ENCODE peak calls at places on chromosomes 7 and 10, in four cellular contexts. One of them, this sample, is unnamed.

GRCh38 chr10:121312582-121312981 is 285.7 kb downstream of the FGFR2 start:
- DNase-seq in small intestine: no peak
- DNase-seq in HCT116: no peak
- DNase-seq in CD8-positive, alpha-beta memory T cell: no peak
- DNase-seq in this sample: no peak

GRCh38 chr10:81548160-81548559 is 326.8 kb upstream of the NRG3 start:
- DNase-seq in small intestine: no peak
- DNase-seq in CD8-positive, alpha-beta memory T cell: no peak
- DNase-seq in HCT116: no peak
- DNase-seq in this sample: no peak

GRCh38 chr7:20504060-20504459 is 111.4 kb upstream of the ABCB5 start:
- DNase-seq in small intestine: no peak
- DNase-seq in CD8-positive, alpha-beta memory T cell: no peak
- DNase-seq in HCT116: no peak
- DNase-seq in this sample: no peak

GRCh38 chr10:2619472-2619871 is 447.9 kb upstream of the PFKP start:
- DNase-seq in CD8-positive, alpha-beta memory T cell: no peak
- DNase-seq in HCT116: no peak
- DNase-seq in small intestine: no peak
- DNase-seq in this sample: no peak

GRCh38 chr10:43265799-43266721 is 805 bp downstream of the RASGEF1A start:
- DNase-seq in HCT116: no peak
- DNase-seq in small intestine: no peak
- DNase-seq in CD8-positive, alpha-beta memory T cell: peak; percentile 76
- DNase-seq in this sample: peak; percentile 90

GRCh38 chr10:11831520-11831951 is 8.4 kb downstream of the PROSER2 start:
- DNase-seq in HCT116: no peak
- DNase-seq in small intestine: no peak
- DNase-seq in CD8-positive, alpha-beta memory T cell: no peak
- DNase-seq in this sample: no peak

GRCh38 chr10:112711366-112711765 is 238.7 kb upstream of the TCF7L2 start:
- DNase-seq in CD8-positive, alpha-beta memory T cell: no peak
- DNase-seq in small intestine: no peak
- DNase-seq in HCT116: no peak
- DNase-seq in this sample: peak; percentile 75

GRCh38 chr10:71281646-71282322 is 37.3 kb upstream of the SLC29A3 start:
- DNase-seq in small intestine: no peak
- DNase-seq in HCT116: no peak
- DNase-seq in CD8-positive, alpha-beta memory T cell: no peak
- DNase-seq in this sample: no peak

GRCh38 chr7:56028942-56029630 is 22.2 kb downstream of the PSPH start:
- DNase-seq in small intestine: peak; percentile 62
- DNase-seq in CD8-positive, alpha-beta memory T cell: no peak
- DNase-seq in HCT116: no peak
- DNase-seq in this sample: no peak

GRCh38 chr7:116582164-116582732 is 57.4 kb downstream of the CAV1 start:
- DNase-seq in CD8-positive, alpha-beta memory T cell: no peak
- DNase-seq in HCT116: no peak
- DNase-seq in small intestine: no peak
- DNase-seq in this sample: no peak

GRCh38 chr7:67777119-67777518 is 780.5 kb downstream of the TYW1 start:
- DNase-seq in HCT116: no peak
- DNase-seq in CD8-positive, alpha-beta memory T cell: no peak
- DNase-seq in small intestine: no peak
- DNase-seq in this sample: no peak

GRCh38 chr10:97827778-97828291 is 21.8 kb upstream of the GOLGA7B start:
- DNase-seq in small intestine: no peak
- DNase-seq in CD8-positive, alpha-beta memory T cell: no peak
- DNase-seq in HCT116: no peak
- DNase-seq in this sample: no peak

GRCh38 chr7:53812135-53812534 is 730.0 kb upstream of the VSTM2A start:
- DNase-seq in CD8-positive, alpha-beta memory T cell: no peak
- DNase-seq in small intestine: no peak
- DNase-seq in HCT116: no peak
- DNase-seq in this sample: no peak

GRCh38 chr10:588246-589165 is 101.0 kb downstream of the DIP2C start:
- DNase-seq in CD8-positive, alpha-beta memory T cell: no peak
- DNase-seq in small intestine: no peak
- DNase-seq in HCT116: no peak
- DNase-seq in this sample: no peak

GRCh38 chr10:27390681-27391080 is 113.4 kb upstream of the RAB18 start:
- DNase-seq in small intestine: no peak
- DNase-seq in HCT116: no peak
- DNase-seq in CD8-positive, alpha-beta memory T cell: no peak
- DNase-seq in this sample: no peak

DNA sequence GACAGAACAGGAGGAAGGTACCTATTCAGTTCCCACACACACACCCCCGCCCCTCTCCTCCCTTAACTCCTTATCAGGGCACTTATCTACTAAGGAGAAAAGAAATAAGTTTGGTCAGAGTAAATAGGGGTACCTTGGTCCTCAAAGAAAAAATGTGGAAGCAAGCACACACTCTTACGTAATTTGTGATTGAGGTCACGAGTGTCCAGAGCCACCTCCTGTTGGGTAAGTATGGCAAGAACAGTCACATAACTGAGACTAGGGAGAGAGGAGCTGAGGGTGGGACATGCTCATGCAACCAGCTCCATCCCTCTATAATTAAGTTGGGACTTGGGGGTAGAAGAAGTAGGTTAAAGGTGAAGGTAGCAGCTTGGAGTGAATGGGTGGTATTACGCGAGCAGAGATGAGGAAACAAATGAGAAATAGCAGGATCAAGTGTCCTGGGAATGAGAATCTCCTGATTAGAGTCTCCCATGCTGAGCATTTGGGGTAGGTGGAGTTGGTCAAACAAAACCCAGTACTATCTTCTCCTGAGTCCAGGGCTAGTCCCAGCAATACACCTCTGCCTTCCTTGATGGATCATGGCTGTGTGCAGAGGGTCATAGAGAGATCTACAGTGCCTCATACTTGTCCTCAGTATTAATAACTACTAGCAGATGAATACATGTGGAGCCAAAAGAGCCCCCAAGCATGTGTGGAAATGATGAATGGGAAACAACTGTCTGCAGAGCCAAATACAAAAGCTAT is 77.1 kb downstream of the GSAP start:
- DNase-seq in CD8-positive, alpha-beta memory T cell: no peak
- DNase-seq in small intestine: no peak
- DNase-seq in HCT116: no peak
- DNase-seq in this sample: peak; percentile 88
- H3K27ac ChIP-seq in CD8-positive, alpha-beta memory T cell: no peak overlapping the region
- H3K27ac ChIP-seq in small intestine: no peak overlapping the region
- H3K27ac ChIP-seq in HCT116: no peak overlapping the region
- H3K27ac ChIP-seq in this sample: peak overlapping the region; percentile 42

GRCh38 chr10:102268333-102268999 is 23.1 kb downstream of the GBF1 start:
- DNase-seq in CD8-positive, alpha-beta memory T cell: no peak
- DNase-seq in HCT116: no peak
- DNase-seq in small intestine: no peak
- DNase-seq in this sample: no peak
- H3K27ac ChIP-seq in CD8-positive, alpha-beta memory T cell: no peak overlapping the region
- H3K27ac ChIP-seq in HCT116: no peak overlapping the region
- H3K27ac ChIP-seq in small intestine: no peak overlapping the region
- H3K27ac ChIP-seq in this sample: peak overlapping the region; percentile 16

GRCh38 chr7:157274991-157275427 is 61.8 kb upstream of the DNAJB6 start:
- DNase-seq in HCT116: no peak
- DNase-seq in CD8-positive, alpha-beta memory T cell: no peak
- DNase-seq in small intestine: no peak
- DNase-seq in this sample: no peak
- H3K27ac ChIP-seq in HCT116: no peak overlapping the region
- H3K27ac ChIP-seq in CD8-positive, alpha-beta memory T cell: no peak overlapping the region
- H3K27ac ChIP-seq in small intestine: no peak overlapping the region
- H3K27ac ChIP-seq in this sample: no peak overlapping the region

DNA sequence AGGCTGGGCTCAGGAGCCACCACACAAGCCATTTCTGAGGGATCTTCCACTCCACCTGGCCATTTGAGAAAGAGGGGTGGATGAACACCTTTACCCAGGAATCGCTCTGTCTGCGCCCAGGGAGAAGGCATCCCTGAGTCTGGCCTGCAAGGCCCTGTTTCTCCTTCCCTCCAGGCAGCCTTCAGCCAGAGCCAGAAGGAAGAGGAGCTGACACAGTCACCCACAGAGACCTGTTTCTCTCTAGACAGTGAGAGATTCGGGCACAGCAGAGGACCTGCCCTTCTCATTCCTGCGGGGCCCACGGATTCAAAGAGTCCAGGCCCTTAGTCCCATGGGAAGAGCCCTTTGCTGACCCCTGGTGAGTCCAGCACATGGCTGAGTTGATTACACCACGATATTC is 127.5 kb upstream of the TNS3 start:
- DNase-seq in CD8-positive, alpha-beta memory T cell: no peak
- DNase-seq in small intestine: no peak
- DNase-seq in HCT116: no peak
- DNase-seq in this sample: no peak
- H3K27ac ChIP-seq in CD8-positive, alpha-beta memory T cell: no peak overlapping the region
- H3K27ac ChIP-seq in small intestine: no peak overlapping the region
- H3K27ac ChIP-seq in HCT116: no peak overlapping the region
- H3K27ac ChIP-seq in this sample: no peak overlapping the region

DNA sequence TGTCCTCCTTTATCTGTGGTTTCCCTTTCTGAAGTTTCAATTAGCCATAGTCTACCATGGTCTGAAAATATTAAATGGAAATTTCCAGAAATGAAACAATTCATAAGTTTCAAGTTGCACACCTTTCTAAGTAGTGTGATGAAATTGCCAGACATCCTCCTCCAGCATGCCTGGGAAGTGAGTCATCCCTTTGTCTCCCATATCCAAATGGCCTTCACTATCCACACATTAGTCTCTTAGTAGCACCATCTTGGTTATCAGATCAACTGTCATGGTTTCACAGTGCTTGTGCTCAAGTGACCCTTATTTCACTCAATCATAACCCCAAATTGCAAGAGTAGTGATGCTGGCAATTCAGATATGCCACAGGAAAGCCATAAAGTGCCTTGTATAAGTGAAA is 83.4 kb upstream of the PPP1R9A start:
- DNase-seq in HCT116: peak; percentile 73
- DNase-seq in small intestine: no peak
- DNase-seq in CD8-positive, alpha-beta memory T cell: no peak
- DNase-seq in this sample: no peak
- H3K27ac ChIP-seq in HCT116: no peak overlapping the region
- H3K27ac ChIP-seq in small intestine: no peak overlapping the region
- H3K27ac ChIP-seq in CD8-positive, alpha-beta memory T cell: no peak overlapping the region
- H3K27ac ChIP-seq in this sample: no peak overlapping the region

GRCh38 chr7:92750440-92750839 is 85.9 kb downstream of the CDK6 start:
- DNase-seq in HCT116: no peak
- DNase-seq in small intestine: no peak
- DNase-seq in CD8-positive, alpha-beta memory T cell: no peak
- DNase-seq in this sample: no peak

GRCh38 chr7:92749832-92750231 is 86.5 kb downstream of the CDK6 start:
- DNase-seq in small intestine: peak; percentile 33
- DNase-seq in CD8-positive, alpha-beta memory T cell: no peak
- DNase-seq in HCT116: no peak
- DNase-seq in this sample: no peak

GRCh38 chr7:92753614-92754013 is 82.8 kb downstream of the CDK6 start:
- DNase-seq in small intestine: no peak
- DNase-seq in HCT116: no peak
- DNase-seq in CD8-positive, alpha-beta memory T cell: no peak
- DNase-seq in this sample: no peak

GRCh38 chr7:92750961-92751360 is 85.4 kb downstream of the CDK6 start:
- DNase-seq in HCT116: no peak
- DNase-seq in CD8-positive, alpha-beta memory T cell: no peak
- DNase-seq in small intestine: no peak
- DNase-seq in this sample: no peak

GRCh38 chr7:92751902-92752901 is 84.2 kb downstream of the CDK6 start:
- DNase-seq in HCT116: peak; percentile 77
- DNase-seq in CD8-positive, alpha-beta memory T cell: no peak
- DNase-seq in small intestine: no peak
- DNase-seq in this sample: no peak
- H3K27ac ChIP-seq in HCT116: peak overlapping the region; percentile 58
- H3K27ac ChIP-seq in CD8-positive, alpha-beta memory T cell: no peak overlapping the region
- H3K27ac ChIP-seq in small intestine: no peak overlapping the region
- H3K27ac ChIP-seq in this sample: no peak overlapping the region

GRCh38 chr10:79270471-79271246 is 76.6 kb upstream of the PPIF start:
- DNase-seq in HCT116: no peak
- DNase-seq in CD8-positive, alpha-beta memory T cell: no peak
- DNase-seq in small intestine: no peak
- DNase-seq in this sample: no peak
- H3K27ac ChIP-seq in HCT116: no peak overlapping the region
- H3K27ac ChIP-seq in CD8-positive, alpha-beta memory T cell: no peak overlapping the region
- H3K27ac ChIP-seq in small intestine: no peak overlapping the region
- H3K27ac ChIP-seq in this sample: no peak overlapping the region

DNA sequence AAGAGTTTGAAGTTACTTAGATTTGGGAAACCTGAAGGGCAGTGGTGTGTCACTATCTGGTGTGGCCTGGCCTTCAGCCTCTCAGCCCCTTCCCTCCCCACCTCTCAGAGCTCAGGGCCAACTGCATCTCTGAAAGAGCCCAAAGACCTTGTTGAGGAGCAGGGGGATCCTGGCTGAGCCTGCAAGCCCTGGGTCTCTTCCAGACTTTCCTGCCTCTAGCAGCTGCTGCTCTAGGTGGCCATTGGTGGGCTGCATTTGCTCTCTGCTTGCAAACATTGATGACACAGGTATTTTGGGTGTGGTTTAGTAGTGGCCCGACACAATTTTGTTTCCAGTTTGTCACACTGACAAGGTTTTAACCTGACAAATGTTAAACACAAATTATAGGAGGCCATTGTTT is 3.1 kb upstream of the UPP1 start:
- DNase-seq in CD8-positive, alpha-beta memory T cell: no peak
- DNase-seq in small intestine: no peak
- DNase-seq in HCT116: no peak
- DNase-seq in this sample: no peak
- H3K27ac ChIP-seq in CD8-positive, alpha-beta memory T cell: peak overlapping the region; percentile 35
- H3K27ac ChIP-seq in small intestine: peak overlapping the region; percentile 83
- H3K27ac ChIP-seq in HCT116: no peak overlapping the region
- H3K27ac ChIP-seq in this sample: peak overlapping the region; percentile 44